ENCODE peak calls at places on chromosomes 1 and 21, in seven cellular contexts. Q is endodermal cell, A is transverse colon, E is psoas muscle, R is cardiac muscle cell, Z is stomach, Y is HL-60. S is an unnamed sample.

GRCh38 chr1:212791261-212791675 is 309 bp downstream of the NSL1 start:
- DNase-seq in Q (no peak), A (no peak), E (no peak), R (peak), Z (no peak), Y (no peak), S (no peak)

GRCh38 chr1:225849905-225850304 is 32.3 kb downstream of the TMEM63A start:
- DNase-seq in Q (no peak), A (peak), E (peak), R (no peak), Z (peak), Y (no peak), S (no peak)

GRCh38 chr1:163826500-163826899 is 504.7 kb downstream of the NUF2 start:
- DNase-seq in Q (no peak), A (no peak), E (no peak), R (no peak), Z (no peak), Y (no peak), S (no peak)

GRCh38 chr1:40140211-40140709 is 20.9 kb upstream of the RLF start:
- DNase-seq in Q (no peak), A (no peak), E (no peak), R (peak), Z (no peak), Y (no peak), S (peak)

GRCh38 chr1:109620396-109620817 is 770 bp downstream of the AMPD2 start:
- DNase-seq in Q (peak), A (peak), E (peak), R (peak), Z (no peak), Y (no peak), S (no peak)

GRCh38 chr21:46080171-46081021 is 17.5 kb upstream of the COL6A2 start:
- DNase-seq in Q (peak), A (no peak), E (peak), R (peak), Z (peak), Y (no peak), S (no peak)

GRCh38 chr1:176829261-176829976 is 335.1 kb downstream of the ASTN1 start:
- DNase-seq in Q (peak), A (no peak), E (no peak), R (no peak), Z (no peak), Y (no peak), S (no peak)

GRCh38 chr1:11781298-11781697 is 19.3 kb downstream of the C1orf167 start:
- DNase-seq in Q (no peak), A (no peak), E (no peak), R (no peak), Z (no peak), Y (no peak), S (no peak)

GRCh38 chr1:112704908-112705627 is 1.9 kb downstream of the RHOC start:
- DNase-seq in Q (peak), A (peak), E (peak), R (peak), Z (peak), Y (peak), S (peak)

GRCh38 chr1:77688939-77689338 is 6.5 kb upstream of the ZZZ3 start:
- DNase-seq in Q (no peak), A (no peak), E (no peak), R (no peak), Z (no peak), Y (no peak), S (no peak)

GRCh38 chr1:94641990-94642389 is 100.4 kb upstream of the F3 start:
- DNase-seq in Q (no peak), A (no peak), E (no peak), R (no peak), Z (no peak), Y (no peak), S (no peak)

GRCh38 chr1:95723346-95723745 is 489.3 kb downstream of the RWDD3 start:
- DNase-seq in Q (no peak), A (no peak), E (no peak), R (no peak), Z (no peak), Y (no peak), S (no peak)

GRCh38 chr1:7247683-7248401 is 462.6 kb downstream of the CAMTA1 start:
- DNase-seq in Q (peak), A (no peak), E (no peak), R (no peak), Z (no peak), Y (no peak), S (no peak)

GRCh38 chr1:51969038-51969705 is 21.3 kb downstream of the RAB3B start:
- DNase-seq in Q (no peak), A (no peak), E (no peak), R (peak), Z (no peak), Y (no peak), S (no peak)

GRCh38 chr1:38062361-38063288 is 16.0 kb upstream of the POU3F1 start:
- DNase-seq in Q (no peak), A (no peak), E (no peak), R (no peak), Z (no peak), Y (no peak), S (no peak)

GRCh38 chr1:54989968-54990810 is 8.5 kb upstream of the BSND start:
- DNase-seq in Q (no peak), A (no peak), E (no peak), R (peak), Z (no peak), Y (no peak), S (no peak)

GRCh38 chr1:240941706-240942370 is 329.9 kb upstream of the GREM2 start:
- DNase-seq in Q (no peak), A (no peak), E (no peak), R (no peak), Z (no peak), Y (no peak), S (no peak)

GRCh38 chr1:26874896-26875295 is 11.9 kb downstream of the SFN start:
- DNase-seq in Q (no peak), A (no peak), E (no peak), R (no peak), Z (no peak), Y (no peak), S (no peak)

GRCh38 chr1:193265716-193266115 is 79.3 kb upstream of the B3GALT2 start:
- DNase-seq in Q (no peak), A (no peak), E (no peak), R (no peak), Z (no peak), Y (no peak), S (no peak)

GRCh38 chr1:183571678-183572268 is 18.5 kb downstream of the NCF2 start:
- DNase-seq in Q (no peak), A (no peak), E (no peak), R (no peak), Z (no peak), Y (no peak), S (no peak)

GRCh38 chr1:28577738-28578536 is 14.1 kb upstream of the RAB42 start:
- DNase-seq in Q (no peak), A (no peak), E (no peak), R (no peak), Z (no peak), Y (peak), S (no peak)

GRCh38 chr1:56550132-56550531 is 29.2 kb downstream of the PLPP3 start:
- DNase-seq in Q (peak), A (no peak), E (no peak), R (no peak), Z (no peak), Y (no peak), S (no peak)

GRCh38 chr1:62232885-62233284 is 38.2 kb downstream of the L1TD1 start:
- DNase-seq in Q (no peak), A (no peak), E (no peak), R (no peak), Z (no peak), Y (no peak), S (no peak)

GRCh38 chr1:41888756-41889155 is 30.0 kb downstream of the HIVEP3 start:
- DNase-seq in Q (no peak), A (no peak), E (no peak), R (no peak), Z (no peak), Y (no peak), S (no peak)

GRCh38 chr1:108080448-108080847 is 115.5 kb upstream of the VAV3 start:
- DNase-seq in Q (no peak), A (no peak), E (no peak), R (no peak), Z (no peak), Y (no peak), S (no peak)

GRCh38 chr1:155300553-155301329 is 497 bp downstream of the PKLR start:
- DNase-seq in Q (no peak), A (peak), E (no peak), R (no peak), Z (no peak), Y (no peak), S (no peak)
- TF ChIP-seq CTCF in Q (no peak), A (peak), E (no peak), R (no peak), Z (no peak), Y (no peak), S (no peak)

GRCh38 chr1:114035304-114035700 is 56.0 kb downstream of the OLFML3 start:
- DNase-seq in Q (peak), A (no peak), E (no peak), R (no peak), Z (no peak), Y (no peak), S (no peak)
- H3K4me3 ChIP-seq in Q (no peak), A (no peak), E (no peak), R (no peak), Z (no peak), Y (no peak), S (no peak)

GRCh38 chr1:33617451-33617850 is 145.0 kb downstream of the ZSCAN20 start:
- DNase-seq in Q (no peak), A (no peak), E (no peak), R (no peak), Z (no peak), Y (no peak), S (no peak)

GRCh38 chr1:33612877-33613487 is 140.5 kb downstream of the ZSCAN20 start:
- DNase-seq in Q (peak), A (peak), E (no peak), R (peak), Z (peak), Y (peak), S (peak)

GRCh38 chr1:33616780-33617179 is 144.3 kb downstream of the ZSCAN20 start:
- DNase-seq in Q (no peak), A (no peak), E (no peak), R (no peak), Z (no peak), Y (no peak), S (no peak)

GRCh38 chr1:33618636-33619035 is 146.2 kb downstream of the ZSCAN20 start:
- DNase-seq in Q (no peak), A (no peak), E (no peak), R (no peak), Z (no peak), Y (no peak), S (no peak)

GRCh38 chr1:33615546-33615945 is 143.1 kb downstream of the ZSCAN20 start:
- DNase-seq in Q (no peak), A (no peak), E (no peak), R (no peak), Z (no peak), Y (no peak), S (no peak)
- TF ChIP-seq CTCF in Q (no peak), A (no peak), E (no peak), R (no peak), Z (no peak), Y (no peak), S (no peak)

GRCh38 chr1:48775817-48776399 is 783 bp downstream of the BEND5 start:
- DNase-seq in Q (peak), A (no peak), E (no peak), R (no peak), Z (no peak), Y (no peak), S (no peak)
- H3K4me3 ChIP-seq in Q (peak), A (peak), E (peak), R (peak), Z (peak), Y (no peak), S (no peak)

GRCh38 chr1:85258536-85259117 is 835 bp downstream of the C1orf52 start:
- DNase-seq in Q (no peak), A (no peak), E (no peak), R (peak), Z (no peak), Y (peak), S (no peak)
- TF ChIP-seq CTCF in Q (peak), A (no peak), E (no peak), R (no peak), Z (no peak), Y (no peak), S (no peak)

DNA sequence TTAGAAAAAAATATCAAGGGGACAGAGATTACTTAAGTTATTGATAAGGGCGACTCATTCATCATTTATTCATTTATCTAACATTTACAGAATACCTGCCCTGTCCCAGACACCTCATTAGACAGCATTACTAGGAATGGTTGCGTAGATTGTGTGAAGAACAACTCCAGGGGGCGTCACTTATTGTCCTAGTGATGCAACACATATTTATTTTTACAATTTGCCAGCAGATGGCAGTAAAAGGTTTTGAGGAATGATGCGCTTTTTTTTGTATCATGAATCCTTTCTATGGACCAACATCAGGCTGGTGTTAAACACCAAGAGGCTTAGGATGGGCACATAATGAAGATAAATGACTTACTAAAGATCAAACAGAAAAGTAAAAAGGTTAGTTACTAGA is 5.5 kb downstream of the NCAM2 start:
- DNase-seq in Q (peak), A (no peak), E (no peak), R (peak), Z (no peak), Y (peak), S (peak)
- H3K4me3 ChIP-seq in Q (no peak), A (no peak), E (no peak), R (no peak), Z (no peak), Y (no peak), S (peak)

S was measured in LNCaP clone FGC.